ENCODE peak calls at places on chromosomes 12 and 14, in ten cellular contexts. One of them, this sample, is unnamed.

GRCh38 chr12:8950702-8951478 is 1.4 kb upstream of the M6PR start:
- DNase-seq in ovary: no peak
- DNase-seq in lung: no peak
- DNase-seq in AG04450: no peak
- DNase-seq in GM12865: peak; percentile 9
- DNase-seq in psoas muscle: no peak
- DNase-seq in heart left ventricle: no peak
- DNase-seq in lower lobe of right lung: no peak
- DNase-seq in IMR-90: no peak
- DNase-seq in dorsolateral prefrontal cortex: no peak
- DNase-seq in this sample: no peak

GRCh38 chr12:52307836-52308806 is 13.1 kb downstream of the KRT83 start:
- DNase-seq in ovary: no peak
- DNase-seq in lung: peak; percentile 60
- DNase-seq in AG04450: no peak
- DNase-seq in GM12865: no peak
- DNase-seq in psoas muscle: peak; percentile 89
- DNase-seq in heart left ventricle: peak; percentile 56
- DNase-seq in lower lobe of right lung: peak; percentile 78
- DNase-seq in IMR-90: peak; percentile 11
- DNase-seq in dorsolateral prefrontal cortex: peak; percentile 65
- DNase-seq in this sample: peak; percentile 20

GRCh38 chr14:103995876-103996275 is 53.5 kb upstream of the RD3L start:
- DNase-seq in ovary: no peak
- DNase-seq in lung: no peak
- DNase-seq in AG04450: no peak
- DNase-seq in GM12865: no peak
- DNase-seq in psoas muscle: no peak
- DNase-seq in heart left ventricle: no peak
- DNase-seq in lower lobe of right lung: no peak
- DNase-seq in IMR-90: no peak
- DNase-seq in dorsolateral prefrontal cortex: no peak
- DNase-seq in this sample: no peak

GRCh38 chr12:11717533-11717961 is 68.1 kb downstream of the ETV6 start:
- DNase-seq in ovary: no peak
- DNase-seq in lung: no peak
- DNase-seq in AG04450: no peak
- DNase-seq in GM12865: peak; percentile 66
- DNase-seq in psoas muscle: no peak
- DNase-seq in heart left ventricle: no peak
- DNase-seq in lower lobe of right lung: no peak
- DNase-seq in IMR-90: peak; percentile 72
- DNase-seq in dorsolateral prefrontal cortex: no peak
- DNase-seq in this sample: peak; percentile 78

GRCh38 chr12:121830134-121830533 is 26.3 kb downstream of the SETD1B start:
- DNase-seq in ovary: no peak
- DNase-seq in lung: no peak
- DNase-seq in AG04450: no peak
- DNase-seq in GM12865: no peak
- DNase-seq in psoas muscle: no peak
- DNase-seq in heart left ventricle: no peak
- DNase-seq in lower lobe of right lung: no peak
- DNase-seq in IMR-90: no peak
- DNase-seq in dorsolateral prefrontal cortex: no peak
- DNase-seq in this sample: no peak

GRCh38 chr12:75704208-75704607 is 192.8 kb upstream of the KRR1 start:
- DNase-seq in ovary: no peak
- DNase-seq in lung: no peak
- DNase-seq in AG04450: no peak
- DNase-seq in GM12865: no peak
- DNase-seq in psoas muscle: no peak
- DNase-seq in heart left ventricle: no peak
- DNase-seq in lower lobe of right lung: no peak
- DNase-seq in IMR-90: no peak
- DNase-seq in dorsolateral prefrontal cortex: no peak
- DNase-seq in this sample: no peak

GRCh38 chr12:76455582-76456345 is 103.8 kb downstream of the OSBPL8 start:
- DNase-seq in ovary: no peak
- DNase-seq in lung: no peak
- DNase-seq in AG04450: peak; percentile 79
- DNase-seq in GM12865: peak; percentile 77
- DNase-seq in psoas muscle: no peak
- DNase-seq in heart left ventricle: no peak
- DNase-seq in lower lobe of right lung: no peak
- DNase-seq in IMR-90: peak; percentile 95
- DNase-seq in dorsolateral prefrontal cortex: no peak
- DNase-seq in this sample: peak; percentile 95

GRCh38 chr14:55500219-55500701 is 59.8 kb upstream of the TBPL2 start:
- DNase-seq in ovary: no peak
- DNase-seq in lung: no peak
- DNase-seq in AG04450: no peak
- DNase-seq in GM12865: no peak
- DNase-seq in psoas muscle: no peak
- DNase-seq in heart left ventricle: no peak
- DNase-seq in lower lobe of right lung: no peak
- DNase-seq in IMR-90: no peak
- DNase-seq in dorsolateral prefrontal cortex: no peak
- DNase-seq in this sample: no peak

DNA sequence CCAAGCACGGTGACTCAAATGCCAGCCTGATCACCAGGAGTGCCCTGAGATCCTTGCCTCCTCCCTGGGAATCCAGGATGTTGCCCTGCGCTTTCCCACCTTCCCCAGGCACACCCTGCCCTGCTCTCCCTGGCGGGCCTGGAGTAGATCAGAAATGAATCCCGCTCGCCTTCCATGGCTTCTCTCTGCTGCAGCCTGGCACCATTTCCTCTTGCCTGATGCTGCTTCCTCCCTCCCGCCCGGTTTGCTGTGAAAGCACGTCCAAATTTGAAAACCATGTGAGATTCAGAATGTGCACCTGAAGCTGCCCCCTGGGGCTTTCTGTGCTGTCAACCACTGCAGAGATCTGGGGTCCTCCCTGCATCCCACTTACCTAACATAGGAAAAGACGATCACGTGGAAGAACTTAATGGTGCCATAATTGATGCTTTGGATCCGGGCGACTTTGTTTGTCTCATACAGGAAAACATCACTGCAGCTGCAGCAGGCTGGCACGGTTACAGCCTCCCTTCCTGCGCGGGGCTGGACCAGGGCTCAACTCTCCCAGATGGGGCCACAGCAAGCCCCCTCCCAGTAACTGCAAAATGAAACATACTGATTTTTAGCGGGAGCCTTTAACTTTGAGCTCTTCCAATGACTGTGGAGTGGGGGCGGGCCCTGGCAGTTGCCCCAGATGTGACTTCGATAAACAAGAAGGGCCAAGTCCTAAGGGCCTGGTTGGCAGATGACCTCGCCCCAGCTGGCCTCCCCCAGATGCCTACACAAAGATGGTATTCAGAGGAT is 24.9 kb upstream of the C12orf76 start:
- DNase-seq in ovary: no peak
- DNase-seq in lung: peak; percentile 39
- DNase-seq in AG04450: no peak
- DNase-seq in GM12865: peak; percentile 12
- DNase-seq in psoas muscle: peak; percentile 64
- DNase-seq in heart left ventricle: no peak
- DNase-seq in lower lobe of right lung: peak; percentile 59
- DNase-seq in IMR-90: no peak
- DNase-seq in dorsolateral prefrontal cortex: peak; percentile 55
- DNase-seq in this sample: no peak
- H3K4me3 ChIP-seq in ovary: peak overlapping the region; percentile 32
- H3K4me3 ChIP-seq in lung: peak overlapping the region; percentile 22
- H3K4me3 ChIP-seq in AG04450: peak overlapping the region; percentile 54
- H3K4me3 ChIP-seq in GM12865: peak overlapping the region; percentile 51
- H3K4me3 ChIP-seq in psoas muscle: peak overlapping the region; percentile 55
- H3K4me3 ChIP-seq in heart left ventricle: peak overlapping the region; percentile 51
- H3K4me3 ChIP-seq in lower lobe of right lung: peak overlapping the region; percentile 52
- H3K4me3 ChIP-seq in IMR-90: peak overlapping the region; percentile 41
- H3K4me3 ChIP-seq in dorsolateral prefrontal cortex: peak overlapping the region; percentile 70
- H3K4me3 ChIP-seq in this sample: peak overlapping the region; percentile 52

GRCh38 chr12:13947237-13947945 is 34.0 kb downstream of the GRIN2B start:
- DNase-seq in ovary: no peak
- DNase-seq in lung: no peak
- DNase-seq in AG04450: no peak
- DNase-seq in GM12865: no peak
- DNase-seq in psoas muscle: no peak
- DNase-seq in heart left ventricle: no peak
- DNase-seq in lower lobe of right lung: no peak
- DNase-seq in IMR-90: no peak
- DNase-seq in dorsolateral prefrontal cortex: no peak
- DNase-seq in this sample: no peak

GRCh38 chr12:13948631-13949030 is 32.8 kb downstream of the GRIN2B start:
- DNase-seq in ovary: no peak
- DNase-seq in lung: no peak
- DNase-seq in AG04450: no peak
- DNase-seq in GM12865: no peak
- DNase-seq in psoas muscle: no peak
- DNase-seq in heart left ventricle: no peak
- DNase-seq in lower lobe of right lung: no peak
- DNase-seq in IMR-90: no peak
- DNase-seq in dorsolateral prefrontal cortex: no peak
- DNase-seq in this sample: no peak

GRCh38 chr12:13952096-13952495 is 29.3 kb downstream of the GRIN2B start:
- DNase-seq in ovary: no peak
- DNase-seq in lung: no peak
- DNase-seq in AG04450: no peak
- DNase-seq in GM12865: no peak
- DNase-seq in psoas muscle: no peak
- DNase-seq in heart left ventricle: no peak
- DNase-seq in lower lobe of right lung: no peak
- DNase-seq in IMR-90: no peak
- DNase-seq in dorsolateral prefrontal cortex: no peak
- DNase-seq in this sample: no peak

GRCh38 chr12:13945641-13946040 is 35.8 kb downstream of the GRIN2B start:
- DNase-seq in ovary: no peak
- DNase-seq in lung: no peak
- DNase-seq in AG04450: no peak
- DNase-seq in GM12865: no peak
- DNase-seq in psoas muscle: no peak
- DNase-seq in heart left ventricle: no peak
- DNase-seq in lower lobe of right lung: no peak
- DNase-seq in IMR-90: no peak
- DNase-seq in dorsolateral prefrontal cortex: no peak
- DNase-seq in this sample: no peak

GRCh38 chr12:13950502-13950901 is 30.9 kb downstream of the GRIN2B start:
- DNase-seq in ovary: no peak
- DNase-seq in lung: no peak
- DNase-seq in AG04450: no peak
- DNase-seq in GM12865: no peak
- DNase-seq in psoas muscle: no peak
- DNase-seq in heart left ventricle: no peak
- DNase-seq in lower lobe of right lung: no peak
- DNase-seq in IMR-90: no peak
- DNase-seq in dorsolateral prefrontal cortex: no peak
- DNase-seq in this sample: no peak
- TF ChIP-seq CTCF in ovary: no peak
- TF ChIP-seq CTCF in lung: no peak
- TF ChIP-seq CTCF in AG04450: no peak
- TF ChIP-seq CTCF in GM12865: no peak
- TF ChIP-seq CTCF in psoas muscle: no peak
- TF ChIP-seq CTCF in heart left ventricle: no peak
- TF ChIP-seq CTCF in lower lobe of right lung: no peak
- TF ChIP-seq CTCF in IMR-90: no peak
- TF ChIP-seq CTCF in dorsolateral prefrontal cortex: no peak
- TF ChIP-seq CTCF in this sample: no peak

GRCh38 chr14:68666899-68667298 is 126.0 kb downstream of the ZFP36L1 start:
- DNase-seq in ovary: peak; percentile 7
- DNase-seq in lung: no peak
- DNase-seq in AG04450: no peak
- DNase-seq in GM12865: no peak
- DNase-seq in psoas muscle: no peak
- DNase-seq in heart left ventricle: no peak
- DNase-seq in lower lobe of right lung: no peak
- DNase-seq in IMR-90: no peak
- DNase-seq in dorsolateral prefrontal cortex: no peak
- DNase-seq in this sample: no peak

GRCh38 chr14:68664225-68664681 is 128.6 kb downstream of the ZFP36L1 start:
- DNase-seq in ovary: no peak
- DNase-seq in lung: no peak
- DNase-seq in AG04450: no peak
- DNase-seq in GM12865: peak; percentile 56
- DNase-seq in psoas muscle: no peak
- DNase-seq in heart left ventricle: no peak
- DNase-seq in lower lobe of right lung: no peak
- DNase-seq in IMR-90: peak; percentile 12
- DNase-seq in dorsolateral prefrontal cortex: no peak
- DNase-seq in this sample: peak; percentile 32

GRCh38 chr14:68666206-68666730 is 126.6 kb downstream of the ZFP36L1 start:
- DNase-seq in ovary: no peak
- DNase-seq in lung: no peak
- DNase-seq in AG04450: no peak
- DNase-seq in GM12865: peak; percentile 19
- DNase-seq in psoas muscle: no peak
- DNase-seq in heart left ventricle: no peak
- DNase-seq in lower lobe of right lung: no peak
- DNase-seq in IMR-90: peak; percentile 43
- DNase-seq in dorsolateral prefrontal cortex: no peak
- DNase-seq in this sample: peak; percentile 29

GRCh38 chr14:68665116-68665515 is 127.8 kb downstream of the ZFP36L1 start:
- DNase-seq in ovary: no peak
- DNase-seq in lung: no peak
- DNase-seq in AG04450: no peak
- DNase-seq in GM12865: no peak
- DNase-seq in psoas muscle: no peak
- DNase-seq in heart left ventricle: no peak
- DNase-seq in lower lobe of right lung: no peak
- DNase-seq in IMR-90: peak; percentile 68
- DNase-seq in dorsolateral prefrontal cortex: no peak
- DNase-seq in this sample: no peak

GRCh38 chr14:68665792-68666195 is 127.1 kb downstream of the ZFP36L1 start:
- DNase-seq in ovary: no peak
- DNase-seq in lung: no peak
- DNase-seq in AG04450: no peak
- DNase-seq in GM12865: no peak
- DNase-seq in psoas muscle: no peak
- DNase-seq in heart left ventricle: no peak
- DNase-seq in lower lobe of right lung: no peak
- DNase-seq in IMR-90: no peak
- DNase-seq in dorsolateral prefrontal cortex: no peak
- DNase-seq in this sample: no peak
- H3K4me3 ChIP-seq in ovary: no peak overlapping the region
- H3K4me3 ChIP-seq in lung: no peak overlapping the region
- H3K4me3 ChIP-seq in AG04450: no peak overlapping the region
- H3K4me3 ChIP-seq in GM12865: no peak overlapping the region
- H3K4me3 ChIP-seq in psoas muscle: no peak overlapping the region
- H3K4me3 ChIP-seq in heart left ventricle: no peak overlapping the region
- H3K4me3 ChIP-seq in lower lobe of right lung: no peak overlapping the region
- H3K4me3 ChIP-seq in IMR-90: no peak overlapping the region
- H3K4me3 ChIP-seq in dorsolateral prefrontal cortex: no peak overlapping the region
- H3K4me3 ChIP-seq in this sample: no peak overlapping the region

GRCh38 chr14:63387691-63388090 is 69.0 kb upstream of the GPHB5 start:
- DNase-seq in ovary: no peak
- DNase-seq in lung: no peak
- DNase-seq in AG04450: no peak
- DNase-seq in GM12865: no peak
- DNase-seq in psoas muscle: no peak
- DNase-seq in heart left ventricle: no peak
- DNase-seq in lower lobe of right lung: no peak
- DNase-seq in IMR-90: no peak
- DNase-seq in dorsolateral prefrontal cortex: no peak
- DNase-seq in this sample: no peak

GRCh38 chr14:63383776-63384367 is 65.1 kb upstream of the GPHB5 start:
- DNase-seq in ovary: no peak
- DNase-seq in lung: no peak
- DNase-seq in AG04450: no peak
- DNase-seq in GM12865: peak; percentile 58
- DNase-seq in psoas muscle: no peak
- DNase-seq in heart left ventricle: no peak
- DNase-seq in lower lobe of right lung: no peak
- DNase-seq in IMR-90: no peak
- DNase-seq in dorsolateral prefrontal cortex: no peak
- DNase-seq in this sample: no peak

GRCh38 chr14:63394432-63394831 is 75.7 kb upstream of the GPHB5 start:
- DNase-seq in ovary: no peak
- DNase-seq in lung: no peak
- DNase-seq in AG04450: no peak
- DNase-seq in GM12865: no peak
- DNase-seq in psoas muscle: no peak
- DNase-seq in heart left ventricle: no peak
- DNase-seq in lower lobe of right lung: no peak
- DNase-seq in IMR-90: no peak
- DNase-seq in dorsolateral prefrontal cortex: no peak
- DNase-seq in this sample: no peak

GRCh38 chr14:63393002-63393401 is 74.3 kb upstream of the GPHB5 start:
- DNase-seq in ovary: no peak
- DNase-seq in lung: no peak
- DNase-seq in AG04450: no peak
- DNase-seq in GM12865: no peak
- DNase-seq in psoas muscle: no peak
- DNase-seq in heart left ventricle: no peak
- DNase-seq in lower lobe of right lung: no peak
- DNase-seq in IMR-90: no peak
- DNase-seq in dorsolateral prefrontal cortex: no peak
- DNase-seq in this sample: no peak

DNA sequence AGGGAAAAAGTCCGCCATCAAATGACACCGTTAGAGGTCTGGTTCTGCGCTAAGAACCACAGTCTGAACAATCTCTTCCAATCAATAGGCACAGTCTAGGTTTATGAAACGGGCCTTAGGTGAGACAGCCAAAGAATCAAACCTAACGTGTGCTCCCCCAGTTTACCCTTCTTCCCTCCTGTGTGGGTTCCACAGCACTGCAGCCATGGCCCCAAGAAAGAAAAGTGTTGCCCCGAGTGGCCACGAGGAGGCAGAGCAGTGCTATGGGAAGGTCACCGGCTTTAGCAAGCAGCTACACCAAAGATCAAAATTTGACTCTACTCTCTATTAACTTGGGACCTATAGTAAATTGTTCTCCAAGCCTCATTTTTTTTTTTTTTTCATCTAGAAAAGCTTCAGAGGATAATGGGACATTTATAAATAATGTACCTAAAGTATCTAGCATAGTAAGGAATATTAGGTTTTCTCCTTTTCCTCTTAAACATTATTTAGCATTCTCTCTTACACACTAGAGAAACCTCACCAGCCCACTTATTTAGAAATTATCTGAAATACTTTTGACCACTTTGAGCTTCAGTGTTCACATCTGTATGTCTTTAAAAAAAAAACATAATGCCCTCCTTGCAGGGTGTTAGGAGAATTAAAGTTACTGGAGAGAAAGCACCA is 70.2 kb upstream of the GPHB5 start:
- DNase-seq in ovary: peak; percentile 75
- DNase-seq in lung: peak; percentile 56
- DNase-seq in AG04450: peak; percentile 18
- DNase-seq in GM12865: peak; percentile 80
- DNase-seq in psoas muscle: peak; percentile 72
- DNase-seq in heart left ventricle: peak; percentile 45
- DNase-seq in lower lobe of right lung: peak; percentile 64
- DNase-seq in IMR-90: peak; percentile 58
- DNase-seq in dorsolateral prefrontal cortex: peak; percentile 56
- DNase-seq in this sample: peak; percentile 81
- TF ChIP-seq CTCF in ovary: peak; percentile 71
- TF ChIP-seq CTCF in lung: peak; percentile 66
- TF ChIP-seq CTCF in AG04450: peak; percentile 91
- TF ChIP-seq CTCF in GM12865: peak; percentile 86
- TF ChIP-seq CTCF in psoas muscle: peak; percentile 81
- TF ChIP-seq CTCF in heart left ventricle: peak; percentile 73
- TF ChIP-seq CTCF in lower lobe of right lung: peak; percentile 83
- TF ChIP-seq CTCF in IMR-90: peak; percentile 85
- TF ChIP-seq CTCF in dorsolateral prefrontal cortex: peak; percentile 76
- TF ChIP-seq CTCF in this sample: peak; percentile 96